ENCODE peak calls at places on chromosomes 11 and 22, in six cellular contexts. F, W, Q, D, E and T are unnamed samples. For H3K4me1 and H3K27me3, the result is how much of the 10 kb centered on the place peaks cover.

GRCh38 chr11:69940246-69940610 is 121.0 kb upstream of the FGF3 start:
- DNase-seq in F (no peak), W (no peak), Q (no peak), D (no peak), E (peak), T (no peak)

GRCh38 chr22:18032455-18033101 is 8.2 kb upstream of the MICAL3 start:
- DNase-seq in F (peak), W (no peak), Q (no peak), D (no peak), E (no peak), T (no peak)

GRCh38 chr11:100883860-100884259 is 196.8 kb downstream of the ARHGAP42 start:
- DNase-seq in F (no peak), W (no peak), Q (no peak), D (no peak), E (no peak), T (no peak)

GRCh38 chr11:107590460-107591097 is 368 bp upstream of the ELMOD1 start:
- DNase-seq in F (peak), W (no peak), Q (no peak), D (no peak), E (no peak), T (no peak)

GRCh38 chr22:49295465-49295743 is 532.3 kb downstream of the BRD1 start:
- DNase-seq in F (no peak), W (no peak), Q (no peak), D (no peak), E (no peak), T (no peak)

GRCh38 chr22:34462795-34463194 is 542.5 kb upstream of the LARGE1 start:
- DNase-seq in F (no peak), W (no peak), Q (no peak), D (no peak), E (no peak), T (no peak)

GRCh38 chr11:35981581-35981980 is 37.7 kb downstream of the LDLRAD3 start:
- DNase-seq in F (no peak), W (no peak), Q (no peak), D (peak), E (peak), T (no peak)

GRCh38 chr11:34150494-34151151 is 45.2 kb downstream of the NAT10 start:
- DNase-seq in F (no peak), W (no peak), Q (no peak), D (no peak), E (no peak), T (no peak)

GRCh38 chr22:33126881-33127280 is 68.7 kb upstream of the SYN3 start:
- DNase-seq in F (peak), W (no peak), Q (no peak), D (no peak), E (no peak), T (no peak)

GRCh38 chr11:67292671-67293070 is 3.6 kb downstream of the ANKRD13D start:
- DNase-seq in F (no peak), W (no peak), Q (no peak), D (no peak), E (no peak), T (no peak)

GRCh38 chr11:19853016-19853415 is 140.4 kb downstream of the NAV2 start:
- DNase-seq in F (no peak), W (no peak), Q (no peak), D (no peak), E (no peak), T (no peak)

GRCh38 chr22:27801616-27802388 is at the start of gene MN1:
- DNase-seq in F (peak), W (no peak), Q (peak), D (peak), E (peak), T (no peak)
- H3K4me1 ChIP-seq in F (half or more), W (under half), Q (under half), D (under half), E (under half), T (under half)

GRCh38 chr22:23243006-23243573 is 62.8 kb downstream of the BCR start:
- DNase-seq in F (peak), W (no peak), Q (no peak), D (no peak), E (peak), T (no peak)
- H3K27me3 ChIP-seq in F (under half), W (under half), Q (under half), D (under half), E (under half), T (under half)

GRCh38 chr11:73176145-73176891 is 34.2 kb upstream of the FCHSD2 start:
- DNase-seq in F (no peak), W (no peak), Q (no peak), D (no peak), E (peak), T (no peak)

GRCh38 chr11:73173755-73174494 is 31.8 kb upstream of the FCHSD2 start:
- DNase-seq in F (no peak), W (no peak), Q (no peak), D (peak), E (peak), T (no peak)

GRCh38 chr11:73172992-73173656 is 31.0 kb upstream of the FCHSD2 start:
- DNase-seq in F (no peak), W (no peak), Q (no peak), D (no peak), E (no peak), T (no peak)

GRCh38 chr11:73175551-73176144 is 33.5 kb upstream of the FCHSD2 start:
- DNase-seq in F (no peak), W (no peak), Q (no peak), D (peak), E (peak), T (no peak)

DNA sequence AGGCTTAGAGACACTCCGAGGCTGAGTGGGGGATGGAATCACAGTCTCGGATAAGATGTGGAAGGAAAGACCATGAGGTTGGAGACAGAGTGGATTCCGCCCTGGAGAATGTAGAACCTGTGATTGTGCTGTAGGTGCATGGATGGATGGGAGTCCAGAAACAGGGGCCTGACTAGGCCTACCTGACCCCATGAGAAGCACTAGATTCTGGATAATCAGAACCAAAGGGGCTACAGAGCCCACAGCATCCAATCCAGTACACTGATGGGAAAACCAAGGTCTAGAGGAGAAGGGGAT is 32.3 kb upstream of the FCHSD2 start:
- DNase-seq in F (no peak), W (no peak), Q (no peak), D (no peak), E (no peak), T (no peak)
- H3K4me1 ChIP-seq in F (under half), W (under half), Q (under half), D (half or more), E (under half), T (under half)

GRCh38 chr11:3028808-3029207 is 28.4 kb downstream of the CARS1 start:
- DNase-seq in F (no peak), W (no peak), Q (peak), D (no peak), E (no peak), T (no peak)

GRCh38 chr11:3026803-3027202 is 30.4 kb downstream of the CARS1 start:
- DNase-seq in F (no peak), W (no peak), Q (no peak), D (no peak), E (no peak), T (no peak)

GRCh38 chr11:3036419-3036818 is 20.8 kb downstream of the CARS1 start:
- DNase-seq in F (no peak), W (no peak), Q (no peak), D (no peak), E (no peak), T (no peak)

GRCh38 chr11:3035333-3035732 is 21.9 kb downstream of the CARS1 start:
- DNase-seq in F (no peak), W (no peak), Q (no peak), D (no peak), E (no peak), T (no peak)

GRCh38 chr11:3030289-3031070 is 26.7 kb downstream of the CARS1 start:
- DNase-seq in F (no peak), W (no peak), Q (no peak), D (no peak), E (no peak), T (no peak)
- H3K27me3 ChIP-seq in F (under half), W (under half), Q (under half), D (under half), E (under half), T (under half)

GRCh38 chr11:2303627-2304155 is 1.9 kb downstream of the TSPAN32 start:
- DNase-seq in F (no peak), W (no peak), Q (no peak), D (peak), E (no peak), T (no peak)

GRCh38 chr11:2305140-2305861 is 3.5 kb downstream of the TSPAN32 start:
- DNase-seq in F (peak), W (peak), Q (peak), D (peak), E (peak), T (peak)

GRCh38 chr11:2302844-2303626 is 1.2 kb downstream of the TSPAN32 start:
- DNase-seq in F (no peak), W (no peak), Q (peak), D (peak), E (no peak), T (no peak)

GRCh38 chr11:2305862-2306823 is 4.3 kb downstream of the TSPAN32 start:
- DNase-seq in F (no peak), W (peak), Q (peak), D (peak), E (peak), T (peak)

GRCh38 chr11:2304156-2305139 is 2.6 kb downstream of the TSPAN32 start:
- DNase-seq in F (no peak), W (no peak), Q (peak), D (no peak), E (no peak), T (no peak)
- H3K4me1 ChIP-seq in F (under half), W (under half), Q (under half), D (under half), E (under half), T (under half)

DNA sequence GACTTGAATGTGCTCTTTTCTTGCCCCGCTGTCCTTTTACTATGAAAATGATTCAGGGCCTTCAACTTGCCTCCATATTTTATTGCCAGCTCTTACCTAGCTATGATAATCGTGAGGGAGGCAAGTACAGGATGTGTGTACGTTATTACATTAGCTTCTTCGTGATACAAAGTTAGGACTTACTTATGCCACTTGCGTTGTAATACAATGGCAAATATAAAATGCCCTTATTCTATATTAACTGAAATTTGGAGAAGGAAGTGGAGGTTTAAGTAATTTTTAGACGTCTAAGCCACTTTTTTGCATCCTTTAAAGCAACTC is 10.8 kb upstream of the CCT8L2 start:
- DNase-seq in F (no peak), W (no peak), Q (no peak), D (no peak), E (no peak), T (no peak)
- H3K27me3 ChIP-seq in F (under half), W (under half), Q (under half), D (half or more), E (under half), T (under half)